ENCODE peak calls at places on chromosomes 2 and 18, in seven cellular contexts. K is AG10803, S is astrocyte of the spinal cord, X is tibial artery, U is GM10248, Y is left ventricle myocardium inferior, V is B cell. W is an unnamed sample.

GRCh38 chr2:101204400-101205095 is 48.1 kb upstream of the CNOT11 start:
- DNase-seq in K (no peak), S (peak), X (no peak), U (no peak), Y (no peak), V (no peak), W (no peak)

GRCh38 chr2:210474776-210475175 is 1.8 kb downstream of the LANCL1 start:
- DNase-seq in K (no peak), S (no peak), X (no peak), U (no peak), Y (no peak), V (no peak), W (no peak)

GRCh38 chr2:196660264-196660663 is 20.7 kb downstream of the CCDC150 start:
- DNase-seq in K (peak), S (peak), X (no peak), U (no peak), Y (no peak), V (no peak), W (no peak)

GRCh38 chr2:233131991-233132390 is 71.8 kb downstream of the INPP5D start:
- DNase-seq in K (no peak), S (no peak), X (no peak), U (no peak), Y (no peak), V (no peak), W (no peak)

GRCh38 chr2:40725950-40726349 is 274.1 kb upstream of the SLC8A1 start:
- DNase-seq in K (no peak), S (no peak), X (no peak), U (no peak), Y (no peak), V (no peak), W (no peak)

GRCh38 chr2:187577310-187577709 is 23.1 kb upstream of the TFPI start:
- DNase-seq in K (no peak), S (no peak), X (no peak), U (no peak), Y (no peak), V (no peak), W (no peak)

GRCh38 chr2:241603686-241604085 is 33.3 kb downstream of the THAP4 start:
- DNase-seq in K (no peak), S (no peak), X (no peak), U (no peak), Y (no peak), V (no peak), W (no peak)

GRCh38 chr2:171553858-171554257 is 31.6 kb downstream of the CYBRD1 start:
- DNase-seq in K (no peak), S (peak), X (no peak), U (no peak), Y (no peak), V (no peak), W (no peak)

GRCh38 chr2:176680916-176681315 is 411.7 kb downstream of the MTX2 start:
- DNase-seq in K (peak), S (peak), X (no peak), U (no peak), Y (no peak), V (no peak), W (no peak)

GRCh38 chr2:47558116-47559078 is 155.4 kb downstream of the MSH2 start:
- DNase-seq in K (peak), S (no peak), X (no peak), U (no peak), Y (no peak), V (no peak), W (no peak)

GRCh38 chr2:49770919-49771318 is 616.6 kb upstream of the FSHR start:
- DNase-seq in K (no peak), S (peak), X (no peak), U (peak), Y (peak), V (no peak), W (no peak)

GRCh38 chr2:239820836-239821693 is 204.1 kb downstream of the NDUFA10 start:
- DNase-seq in K (no peak), S (no peak), X (peak), U (no peak), Y (peak), V (no peak), W (peak)

GRCh38 chr18:63540131-63540530 is 2.0 kb upstream of the SERPINB12 start:
- DNase-seq in K (peak), S (peak), X (no peak), U (no peak), Y (no peak), V (no peak), W (no peak)

GRCh38 chr2:192122946-192123345 is 71.8 kb downstream of the TMEFF2 start:
- DNase-seq in K (no peak), S (no peak), X (no peak), U (no peak), Y (no peak), V (no peak), W (no peak)

GRCh38 chr2:157331696-157332095 is 6.1 kb upstream of the ERMN start:
- DNase-seq in K (no peak), S (no peak), X (no peak), U (no peak), Y (no peak), V (no peak), W (no peak)

GRCh38 chr2:78721302-78722033 is 304.0 kb upstream of the REG3G start:
- DNase-seq in K (no peak), S (no peak), X (no peak), U (no peak), Y (no peak), V (no peak), W (no peak)

GRCh38 chr18:11498821-11499220 is 110.6 kb upstream of the SLC35G4 start:
- DNase-seq in K (peak), S (no peak), X (no peak), U (no peak), Y (no peak), V (no peak), W (no peak)

GRCh38 chr2:223835701-223836532 is 1.5 kb downstream of the AP1S3 start:
- DNase-seq in K (no peak), S (no peak), X (no peak), U (peak), Y (no peak), V (peak), W (no peak)

GRCh38 chr2:36441816-36442215 is 86.2 kb downstream of the CRIM1 start:
- DNase-seq in K (peak), S (peak), X (no peak), U (no peak), Y (no peak), V (no peak), W (no peak)

GRCh38 chr18:58915006-58915799 is 50.5 kb downstream of the ZNF532 start:
- DNase-seq in K (no peak), S (peak), X (no peak), U (no peak), Y (no peak), V (no peak), W (no peak)

GRCh38 chr2:55014962-55015939 is 35.0 kb downstream of the RTN4 start:
- DNase-seq in K (peak), S (peak), X (no peak), U (no peak), Y (no peak), V (peak), W (no peak)

GRCh38 chr2:151760139-151760650 is 25.9 kb upstream of the NEB start:
- DNase-seq in K (no peak), S (peak), X (no peak), U (no peak), Y (no peak), V (no peak), W (no peak)

GRCh38 chr2:69786105-69786504 is 43.4 kb upstream of the GMCL1 start:
- DNase-seq in K (no peak), S (no peak), X (no peak), U (no peak), Y (no peak), V (no peak), W (no peak)

GRCh38 chr2:32864761-32865160 is 82.0 kb upstream of the LTBP1 start:
- DNase-seq in K (peak), S (peak), X (no peak), U (no peak), Y (no peak), V (no peak), W (no peak)

GRCh38 chr2:135947483-135947882 is 37.9 kb downstream of the DARS1 start:
- DNase-seq in K (no peak), S (no peak), X (no peak), U (no peak), Y (no peak), V (no peak), W (no peak)

GRCh38 chr2:96399342-96400048 is 63.9 kb downstream of the NCAPH start:
- DNase-seq in K (no peak), S (no peak), X (no peak), U (no peak), Y (no peak), V (no peak), W (no peak)

GRCh38 chr2:39625193-39625926 is 40.4 kb upstream of the TMEM178A start:
- DNase-seq in K (peak), S (no peak), X (no peak), U (no peak), Y (no peak), V (no peak), W (no peak)

GRCh38 chr18:48164701-48165100 is 234.2 kb upstream of the SMAD2 start:
- DNase-seq in K (no peak), S (no peak), X (peak), U (no peak), Y (no peak), V (no peak), W (no peak)
- TF ChIP-seq CTCF in K (no peak), S (no peak), X (no peak), U (no peak), Y (no peak), V (no peak), W (no peak)

GRCh38 chr18:32891797-32892196 is 119.0 kb upstream of the KLHL14 start:
- DNase-seq in K (no peak), S (no peak), X (no peak), U (no peak), Y (no peak), V (no peak), W (no peak)

GRCh38 chr18:32889620-32890593 is 117.1 kb upstream of the KLHL14 start:
- DNase-seq in K (no peak), S (no peak), X (no peak), U (no peak), Y (no peak), V (no peak), W (no peak)

GRCh38 chr18:32891130-32891529 is 118.3 kb upstream of the KLHL14 start:
- DNase-seq in K (no peak), S (no peak), X (no peak), U (no peak), Y (no peak), V (no peak), W (no peak)

GRCh38 chr18:32896781-32897547 is 124.1 kb upstream of the KLHL14 start:
- DNase-seq in K (no peak), S (no peak), X (no peak), U (no peak), Y (no peak), V (no peak), W (no peak)

DNA sequence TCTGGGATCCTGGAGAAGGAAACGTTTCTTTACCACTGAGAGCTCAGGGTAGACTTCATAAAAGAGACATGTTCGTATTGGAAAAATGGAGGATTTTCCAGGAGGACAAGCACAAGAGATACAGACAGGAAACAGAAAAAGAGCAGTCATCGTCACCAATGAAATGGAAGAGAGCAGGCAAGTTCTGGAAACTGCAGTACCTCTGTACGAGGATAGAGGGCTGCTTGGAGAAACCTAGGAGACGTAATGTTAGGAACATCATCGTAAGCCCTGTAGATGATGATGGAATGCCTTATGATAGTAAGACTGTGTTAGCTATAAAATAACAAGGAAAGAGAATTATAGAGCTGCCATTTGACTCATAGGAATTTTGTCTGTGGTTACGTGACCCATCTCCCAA is 121.1 kb upstream of the KLHL14 start:
- DNase-seq in K (no peak), S (no peak), X (no peak), U (no peak), Y (no peak), V (no peak), W (no peak)
- TF ChIP-seq CTCF in K (no peak), S (peak), X (no peak), U (no peak), Y (no peak), V (no peak), W (no peak)

DNA sequence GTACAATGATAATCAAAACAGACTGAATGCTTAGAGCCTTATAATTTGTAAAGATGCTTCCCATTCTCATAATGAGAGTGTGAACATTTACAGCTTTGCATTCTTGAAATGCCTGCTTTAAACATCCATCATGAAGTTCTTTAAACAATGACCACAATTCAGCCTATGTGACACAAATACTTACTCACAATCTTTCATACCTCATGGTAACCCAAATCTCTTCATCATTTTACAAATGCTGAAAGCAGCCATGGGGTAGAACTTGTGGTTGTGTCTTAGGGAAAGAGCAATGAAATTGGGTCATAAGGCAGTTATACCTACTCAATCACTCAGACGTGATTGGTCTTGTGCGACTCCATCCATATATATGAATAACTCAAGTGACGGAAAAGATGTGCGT is 140.7 kb downstream of the RND3 start:
- DNase-seq in K (peak), S (no peak), X (no peak), U (no peak), Y (no peak), V (no peak), W (no peak)
- TF ChIP-seq CTCF in K (no peak), S (no peak), X (no peak), U (no peak), Y (no peak), V (no peak), W (no peak)

GRCh38 chr2:178450574-178451429 is at the start of the genes PJVK and PRKRA:
- DNase-seq in K (peak), S (peak), X (peak), U (peak), Y (peak), V (peak), W (peak)
- TF ChIP-seq CTCF in K (no peak), S (no peak), X (peak), U (no peak), Y (peak), V (no peak), W (no peak)

DNA sequence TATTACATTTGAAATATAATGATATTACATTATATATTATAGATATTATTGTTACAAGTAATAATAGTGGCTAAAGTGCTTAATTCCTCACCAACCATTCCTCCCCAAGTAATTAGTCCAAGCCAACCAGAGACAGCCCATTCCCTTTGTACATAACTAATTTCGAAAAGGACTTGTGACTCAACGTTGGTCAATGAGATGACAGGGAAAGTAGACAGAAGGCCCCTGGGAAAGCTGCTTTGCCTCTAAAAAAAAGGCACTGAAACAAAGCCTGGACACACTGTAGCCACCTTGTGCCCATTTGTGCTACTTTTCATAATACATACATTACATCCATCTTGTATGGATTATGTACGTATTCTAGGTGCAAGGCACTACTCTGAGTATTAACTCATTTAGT is 28.8 kb downstream of the COLEC12 start:
- DNase-seq in K (peak), S (no peak), X (no peak), U (no peak), Y (no peak), V (no peak), W (no peak)
- TF ChIP-seq CTCF in K (no peak), S (no peak), X (no peak), U (no peak), Y (no peak), V (no peak), W (no peak)

GRCh38 chr2:66584011-66584410 is 149.1 kb downstream of the MEIS1 start:
- DNase-seq in K (no peak), S (no peak), X (no peak), U (no peak), Y (no peak), V (no peak), W (no peak)

GRCh38 chr2:66582975-66583842 is 148.3 kb downstream of the MEIS1 start:
- DNase-seq in K (peak), S (no peak), X (no peak), U (no peak), Y (no peak), V (no peak), W (no peak)

GRCh38 chr2:66585616-66586015 is 150.7 kb downstream of the MEIS1 start:
- DNase-seq in K (no peak), S (no peak), X (no peak), U (no peak), Y (no peak), V (no peak), W (no peak)

GRCh38 chr2:66582364-66582974 is 147.5 kb downstream of the MEIS1 start:
- DNase-seq in K (no peak), S (no peak), X (no peak), U (no peak), Y (no peak), V (no peak), W (no peak)

DNA sequence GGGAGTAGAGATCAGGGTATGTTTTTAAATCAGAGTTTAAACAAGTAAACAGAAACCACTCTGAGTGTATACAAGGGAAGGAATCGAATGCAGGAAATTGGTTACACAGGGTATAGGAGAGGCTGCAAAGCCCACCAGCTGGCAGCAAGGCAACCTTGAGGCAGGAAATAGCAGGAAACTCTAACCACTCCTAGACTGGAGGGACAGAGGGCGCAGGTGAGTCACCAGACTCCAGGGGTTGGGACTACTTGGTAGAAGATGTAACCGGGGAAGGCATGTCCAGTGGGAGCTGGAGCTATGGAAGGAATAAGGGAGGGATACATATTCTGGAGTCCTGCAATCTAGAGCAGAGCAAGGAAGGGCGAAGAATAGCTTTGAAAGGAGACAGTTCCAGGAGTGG is 152.3 kb downstream of the MEIS1 start:
- DNase-seq in K (peak), S (no peak), X (no peak), U (no peak), Y (no peak), V (no peak), W (no peak)
- TF ChIP-seq CTCF in K (peak), S (no peak), X (no peak), U (no peak), Y (peak), V (no peak), W (no peak)

GRCh38 chr2:53438056-53438455 is 329.5 kb upstream of the CHAC2 start:
- DNase-seq in K (no peak), S (no peak), X (no peak), U (no peak), Y (no peak), V (no peak), W (no peak)

GRCh38 chr2:53437371-53437770 is 330.2 kb upstream of the CHAC2 start:
- DNase-seq in K (no peak), S (peak), X (no peak), U (no peak), Y (no peak), V (no peak), W (no peak)

GRCh38 chr2:53445376-53446072 is 322.1 kb upstream of the CHAC2 start:
- DNase-seq in K (peak), S (peak), X (no peak), U (no peak), Y (no peak), V (no peak), W (no peak)

GRCh38 chr2:53438692-53439091 is 328.9 kb upstream of the CHAC2 start:
- DNase-seq in K (no peak), S (no peak), X (no peak), U (no peak), Y (no peak), V (no peak), W (no peak)

DNA sequence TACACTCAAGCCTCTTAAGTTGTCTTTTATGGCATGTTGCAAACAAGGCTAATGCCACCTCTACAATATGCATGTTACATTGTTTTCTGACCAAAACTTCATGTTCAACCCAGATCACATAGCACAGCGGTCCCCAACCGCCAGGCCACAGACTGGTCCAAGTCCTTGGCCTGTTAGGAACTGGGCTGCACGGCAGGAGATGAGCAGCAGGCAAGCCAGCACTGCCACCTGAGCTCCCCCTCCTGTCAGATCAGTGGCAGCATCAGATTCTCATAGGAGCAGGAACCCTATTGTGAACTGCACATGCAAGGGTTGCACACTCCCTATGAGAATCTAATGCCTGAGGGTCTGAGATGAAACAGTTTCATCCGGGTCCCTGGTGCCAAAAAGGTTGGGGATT is 324.8 kb upstream of the CHAC2 start:
- DNase-seq in K (no peak), S (no peak), X (no peak), U (no peak), Y (no peak), V (no peak), W (no peak)
- TF ChIP-seq CTCF in K (no peak), S (peak), X (no peak), U (no peak), Y (peak), V (no peak), W (no peak)

GRCh38 chr2:197851451-197851850 is 47.1 kb downstream of the PLCL1 start:
- DNase-seq in K (no peak), S (no peak), X (no peak), U (peak), Y (no peak), V (no peak), W (no peak)
- TF ChIP-seq CTCF in K (peak), S (peak), X (no peak), U (peak), Y (no peak), V (no peak), W (no peak)

DNA sequence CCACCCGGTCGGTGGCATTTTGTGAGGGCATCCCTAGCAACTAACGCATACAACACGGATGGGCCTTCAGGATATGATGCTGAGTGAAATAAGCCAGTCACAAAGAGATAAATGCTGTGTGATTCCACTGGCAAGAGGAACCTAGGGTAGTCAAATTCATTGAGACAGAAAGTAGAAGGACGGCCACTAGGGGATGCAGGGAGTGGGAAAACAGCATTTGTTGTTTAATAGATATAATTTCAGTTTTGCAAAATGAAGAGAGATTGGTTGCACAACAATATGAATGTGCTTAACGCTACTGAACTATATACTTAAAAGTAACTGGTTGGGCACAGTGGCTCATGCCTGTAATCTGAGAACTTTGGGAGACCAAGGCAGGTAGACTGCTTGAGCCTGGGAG is 112.9 kb downstream of the AFF3 start:
- DNase-seq in K (no peak), S (no peak), X (no peak), U (no peak), Y (no peak), V (no peak), W (no peak)
- TF ChIP-seq CTCF in K (peak), S (no peak), X (no peak), U (no peak), Y (peak), V (no peak), W (no peak)